ENCODE peak calls at places on chromosome 21, in nine cellular contexts. Z is NCI-H460; S is activated naive CD4-positive, alpha-beta T cell treated with anti-CD3 and anti-CD28 coated beads, Interleukin-2, amount 10 ng/mL, durations not matched to agents 7 days and 5 days; A is lung; M is endothelial cell; N is posterior vena cava; Y is PC-3; F is amygdala; X is H54. I is an unnamed sample.

GRCh38 chr21:43872549-43873198 is 7.7 kb downstream of the AGPAT3 start:
- DNase-seq in M (no peak), Z (no peak), S (no peak), X (no peak), F (no peak), Y (no peak), N (peak), A (no peak), I (no peak)

GRCh38 chr21:44253832-44254700 is 7.6 kb downstream of the DNMT3L start:
- DNase-seq in X (no peak), F (no peak), S (peak), N (peak), M (no peak), A (no peak), Y (no peak), Z (no peak), I (no peak)

GRCh38 chr21:36388835-36389234 is 3.6 kb downstream of the CHAF1B start:
- DNase-seq in X (no peak), M (no peak), N (no peak), F (peak), A (peak), Y (no peak), Z (peak), S (no peak), I (no peak)

GRCh38 chr21:45362748-45363145 is 42.2 kb upstream of the COL18A1 start:
- DNase-seq in S (no peak), X (no peak), Y (no peak), F (no peak), Z (no peak), N (no peak), M (no peak), A (no peak), I (no peak)

GRCh38 chr21:35168702-35169101 is 119.6 kb upstream of the RUNX1 start:
- DNase-seq in F (no peak), Y (no peak), X (no peak), Z (no peak), S (no peak), A (no peak), M (no peak), N (no peak), I (no peak)

GRCh38 chr21:45988366-45989347 is 7.1 kb downstream of the COL6A1 start:
- DNase-seq in F (no peak), A (no peak), Y (no peak), X (no peak), M (peak), Z (no peak), S (peak), N (peak), I (no peak)

GRCh38 chr21:38506606-38507331 is 8.5 kb upstream of the ERG start:
- DNase-seq in S (peak), Y (no peak), M (no peak), N (no peak), F (no peak), Z (no peak), X (no peak), A (no peak), I (peak)

GRCh38 chr21:36379236-36379635 is 6.0 kb upstream of the CHAF1B start:
- DNase-seq in S (no peak), Z (no peak), M (no peak), N (no peak), F (no peak), X (no peak), A (no peak), Y (no peak), I (no peak)

GRCh38 chr21:41501919-41502318 is 6.0 kb downstream of the TMPRSS2 start:
- DNase-seq in M (no peak), N (no peak), F (no peak), Z (no peak), S (no peak), X (peak), Y (peak), A (no peak), I (no peak)

GRCh38 chr21:43951911-43952703 is 60.0 kb upstream of the TRAPPC10 start:
- DNase-seq in M (no peak), Y (no peak), X (no peak), F (no peak), S (no peak), N (no peak), Z (no peak), A (no peak), I (no peak)

I was measured in activated CD4-positive, alpha-beta memory T cell treated with anti-CD3 and anti-CD28 coated beads, Interleukin-2, amount 10 ng/mL, durations not matched to agents 7 days and 5 days.